ENCODE peak calls at places on chromosomes 16 and 17, in five cellular contexts. U is ovary, W is IMR-90, C is left lung, L is tibial artery. G is an unnamed sample.

GRCh38 chr17:69592692-69593350 is 178.3 kb downstream of the MAP2K6 start:
- DNase-seq in L (no peak), C (no peak), W (peak), U (no peak), G (no peak)

GRCh38 chr17:83202002-83203000 is 122.9 kb downstream of the METRNL start:
- DNase-seq in C (peak), L (peak), U (peak), W (no peak), G (no peak)

GRCh38 chr17:66578781-66579489 is 256.0 kb upstream of the CACNG5 start:
- DNase-seq in W (no peak), C (no peak), L (no peak), U (no peak), G (no peak)

GRCh38 chr16:78331749-78332148 is 232.3 kb downstream of the WWOX start:
- DNase-seq in C (no peak), L (no peak), W (no peak), U (no peak), G (no peak)

GRCh38 chr16:56944954-56945839 is 13.3 kb downstream of the HERPUD1 start:
- DNase-seq in C (no peak), W (peak), U (peak), L (no peak), G (no peak)

GRCh38 chr17:28953444-28954118 is 2.3 kb upstream of the PHF12 start:
- DNase-seq in W (peak), C (no peak), L (peak), U (peak), G (peak)

GRCh38 chr17:14919049-14919545 is 346.0 kb downstream of the PMP22 start:
- DNase-seq in U (no peak), C (no peak), L (no peak), W (no peak), G (no peak)

GRCh38 chr17:66906321-66907278 is 57.9 kb upstream of the CACNG4 start:
- DNase-seq in W (peak), U (peak), C (peak), L (peak), G (peak)

GRCh38 chr17:72654746-72655145 is 437.7 kb downstream of the SLC39A11 start:
- DNase-seq in L (no peak), U (no peak), C (no peak), W (no peak), G (no peak)

GRCh38 chr17:29577778-29578211 is 9.3 kb downstream of the TP53I13 start:
- DNase-seq in C (no peak), L (no peak), U (peak), W (peak), G (no peak)

GRCh38 chr17:49280061-49280460 is 49.5 kb upstream of the PHOSPHO1 start:
- DNase-seq in U (no peak), C (no peak), W (no peak), L (no peak), G (no peak)

GRCh38 chr16:29975811-29976511 is 2.3 kb downstream of the TAOK2 start:
- DNase-seq in C (no peak), U (peak), L (no peak), W (no peak), G (no peak)

GRCh38 chr16:898761-899677 is 71.8 kb downstream of the LMF1 start:
- DNase-seq in U (no peak), C (no peak), L (no peak), W (no peak), G (no peak)

GRCh38 chr17:38333635-38334295 is 10.0 kb downstream of the GPR179 start:
- DNase-seq in U (no peak), W (no peak), L (no peak), C (no peak), G (peak)

GRCh38 chr17:47253541-47254402 is at the start of gene ITGB3:
- DNase-seq in C (peak), U (peak), W (peak), L (peak), G (peak)

GRCh38 chr16:54582631-54583250 is 296.2 kb upstream of the IRX3 start:
- DNase-seq in W (no peak), C (no peak), U (no peak), L (no peak), G (no peak)

GRCh38 chr16:50279142-50279865 is 13.0 kb downstream of the ADCY7 start:
- DNase-seq in U (peak), C (peak), W (no peak), L (peak), G (no peak)

GRCh38 chr16:18945233-18945632 is 19.0 kb upstream of the SMG1 start:
- DNase-seq in L (no peak), W (no peak), U (no peak), C (no peak), G (no peak)

GRCh38 chr17:335691-336090 is 16.9 kb downstream of the RPH3AL start:
- DNase-seq in U (peak), L (peak), C (no peak), W (no peak), G (no peak)

GRCh38 chr17:42698736-42699414 is 16.5 kb downstream of the CNTNAP1 start:
- DNase-seq in U (peak), L (no peak), C (peak), W (peak), G (no peak)

GRCh38 chr16:4327386-4327781 is 11.5 kb downstream of the GLIS2 start:
- DNase-seq in W (no peak), C (no peak), U (no peak), L (no peak), G (no peak)

GRCh38 chr17:10871914-10872313 is 34.0 kb upstream of the PIRT start:
- DNase-seq in L (no peak), W (no peak), U (no peak), C (no peak), G (no peak)

GRCh38 chr16:81694494-81695285 is 84.4 kb upstream of the PLCG2 start:
- DNase-seq in U (peak), L (no peak), W (no peak), C (no peak), G (no peak)

GRCh38 chr16:81695431-81695890 is 83.6 kb upstream of the PLCG2 start:
- DNase-seq in U (no peak), C (no peak), L (no peak), W (peak), G (no peak)

GRCh38 chr16:81692571-81692970 is 86.5 kb upstream of the PLCG2 start:
- DNase-seq in U (no peak), C (no peak), L (no peak), W (no peak), G (no peak)

GRCh38 chr16:81693467-81694303 is 85.4 kb upstream of the PLCG2 start:
- DNase-seq in C (no peak), L (no peak), W (peak), U (no peak), G (no peak)

GRCh38 chr16:81693047-81693446 is 86.0 kb upstream of the PLCG2 start:
- DNase-seq in W (peak), C (no peak), L (no peak), U (no peak), G (no peak)
- H3K27ac ChIP-seq in W (peak), C (no peak), L (no peak), U (no peak), G (no peak)

DNA sequence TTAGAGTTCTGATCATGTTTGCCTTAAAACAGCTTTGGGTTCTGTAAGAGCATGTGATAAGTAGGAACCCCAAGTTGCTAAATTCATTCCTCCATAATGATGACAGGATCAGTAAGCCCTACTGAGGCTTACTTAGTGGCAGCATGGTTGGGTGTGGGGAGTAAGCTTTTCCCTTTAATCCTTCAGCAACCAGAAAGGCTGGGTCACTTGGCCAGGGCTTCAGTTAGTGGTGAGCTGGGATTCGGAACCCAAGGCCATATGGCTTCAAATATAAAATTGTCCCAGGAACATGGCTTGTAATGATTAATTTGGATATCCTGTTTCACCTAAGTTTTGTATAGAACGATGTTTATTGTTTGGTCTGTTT is 850 bp downstream of the GINS3 start:
- DNase-seq in W (no peak), C (no peak), L (no peak), U (no peak), G (no peak)
- H3K27ac ChIP-seq in W (no peak), C (peak), L (peak), U (no peak), G (peak)

GRCh38 chr16:86107190-86107589 is 208.2 kb downstream of the IRF8 start:
- DNase-seq in U (no peak), C (no peak), W (no peak), L (no peak), G (no peak)

GRCh38 chr16:86108062-86108461 is 209.1 kb downstream of the IRF8 start:
- DNase-seq in U (no peak), C (no peak), W (no peak), L (no peak), G (no peak)

GRCh38 chr16:86110726-86111125 is 211.8 kb downstream of the IRF8 start:
- DNase-seq in C (no peak), U (no peak), L (no peak), W (no peak), G (no peak)

GRCh38 chr16:86110134-86110533 is 211.2 kb downstream of the IRF8 start:
- DNase-seq in U (no peak), L (no peak), C (no peak), W (no peak), G (no peak)

DNA sequence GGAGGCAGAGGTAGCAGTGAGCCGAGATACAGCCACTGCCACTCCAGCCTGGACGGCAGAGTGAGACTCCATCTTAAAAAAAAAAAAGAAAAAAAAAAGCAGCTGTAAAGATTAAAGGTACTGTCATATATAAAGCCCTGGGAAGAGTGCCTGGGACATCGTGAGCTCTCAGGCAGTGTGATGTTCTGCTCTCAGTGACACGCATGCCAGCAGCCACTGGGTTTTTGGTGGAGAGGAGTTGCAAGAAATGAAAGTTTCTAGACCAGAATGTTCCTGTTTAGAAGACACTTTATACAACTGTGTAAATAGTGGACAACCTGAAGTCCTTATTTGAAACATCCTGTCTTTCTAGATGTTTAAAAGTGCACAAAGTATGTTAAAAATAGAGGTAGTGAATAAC is 213.2 kb downstream of the IRF8 start:
- DNase-seq in U (no peak), L (no peak), C (no peak), W (no peak), G (no peak)
- H3K27ac ChIP-seq in U (no peak), L (no peak), C (no peak), W (no peak), G (no peak)

GRCh38 chr17:80852476-80853015 is 139.1 kb upstream of the CHMP6 start:
- DNase-seq in W (no peak), C (no peak), L (no peak), U (peak), G (no peak)
- H3K27ac ChIP-seq in W (peak), C (no peak), L (no peak), U (no peak), G (no peak)

DNA sequence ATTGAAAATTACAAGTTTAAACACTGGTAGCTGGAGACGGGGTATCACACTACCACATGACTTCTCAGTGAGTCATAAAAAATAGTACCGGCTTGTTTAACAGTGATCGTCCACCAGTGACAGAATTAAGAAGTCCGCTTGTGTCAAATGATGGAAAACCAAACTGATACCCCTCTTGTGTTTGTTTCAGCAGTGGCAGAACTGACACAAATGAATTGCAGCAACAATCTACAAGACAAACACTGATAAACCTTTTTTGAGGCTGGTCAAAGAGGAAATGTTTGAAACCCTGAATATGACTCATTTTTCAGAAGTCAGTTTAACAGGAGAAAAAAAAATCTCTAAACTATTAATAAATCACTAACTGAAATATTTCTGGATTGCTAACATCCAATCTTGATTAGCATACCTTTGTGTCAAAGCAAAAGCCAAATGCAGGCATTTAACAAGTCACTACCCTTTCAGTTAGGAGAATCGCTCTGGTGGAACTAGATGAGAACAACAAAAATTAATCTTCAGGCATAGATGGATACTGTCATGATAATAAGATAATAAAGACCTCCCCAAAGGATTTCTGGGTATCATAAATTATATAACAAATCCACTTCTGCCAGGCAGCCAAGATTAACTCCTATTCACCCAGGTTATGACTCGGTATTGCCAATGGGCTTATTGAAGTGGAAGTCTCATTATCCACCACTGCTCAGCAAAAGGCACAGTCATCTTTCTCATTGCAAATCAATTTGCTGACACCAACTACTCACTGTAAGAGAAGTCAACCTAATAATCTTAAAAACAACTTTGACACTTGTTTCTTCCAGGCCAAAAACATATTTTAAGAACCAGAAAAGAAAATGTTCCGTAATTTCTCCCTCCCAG is 20.7 kb downstream of the DCUN1D3 start:
- DNase-seq in W (peak), U (no peak), C (no peak), L (no peak), G (no peak)
- H3K27ac ChIP-seq in W (peak), U (no peak), C (peak), L (peak), G (no peak)

DNA sequence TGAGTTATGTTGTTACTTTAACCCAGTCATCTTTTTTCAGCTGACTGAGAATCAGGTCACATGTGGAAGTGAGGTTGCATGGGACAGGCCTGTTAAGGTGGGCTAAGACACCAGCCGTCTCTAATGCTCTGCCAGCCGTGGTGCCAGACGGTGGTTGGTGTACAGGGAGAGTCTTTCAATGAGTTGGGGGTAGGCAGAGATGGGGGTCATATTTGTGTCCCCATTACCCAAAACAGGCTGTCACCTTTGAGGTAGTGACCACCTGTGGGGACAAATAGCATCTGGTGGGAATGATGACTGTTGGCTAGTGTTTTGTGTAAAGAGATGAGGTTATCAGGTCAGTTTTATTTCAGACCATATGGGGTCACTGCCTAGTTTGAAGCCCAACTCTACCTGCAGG is 1.8 kb downstream of the RPL38 start:
- DNase-seq in L (no peak), U (no peak), W (no peak), C (no peak), G (no peak)
- H3K27ac ChIP-seq in L (no peak), U (no peak), W (no peak), C (no peak), G (peak)

GRCh38 chr17:36203335-36203734 is 6.8 kb upstream of the CCL3L1 start:
- DNase-seq in U (no peak), W (no peak), C (no peak), L (no peak), G (no peak)

GRCh38 chr17:36195474-36196098 is 972 bp downstream of the CCL3L1 start:
- DNase-seq in U (no peak), L (no peak), W (no peak), C (no peak), G (no peak)

GRCh38 chr17:36198831-36199465 is 2.4 kb upstream of the CCL3L1 start:
- DNase-seq in U (no peak), L (no peak), C (no peak), W (no peak), G (no peak)

GRCh38 chr17:36196099-36196496 is 460 bp downstream of the CCL3L1 start:
- DNase-seq in C (no peak), U (no peak), W (no peak), L (no peak), G (no peak)

GRCh38 chr17:36197389-36197708 is 791 bp upstream of the CCL3L1 start:
- DNase-seq in L (no peak), U (no peak), W (no peak), C (no peak), G (no peak)
- H3K27ac ChIP-seq in L (no peak), U (no peak), W (no peak), C (peak), G (no peak)

G was measured in CD4-positive, alpha-beta memory T cell.